ENCODE peak calls at places on chromosomes 6 and 20, in eight cellular contexts. V, E, Z, H, L, D, C and G are unnamed samples.
A peak's percentile ranks its signal among the peaks of the same experiment; 100 is the strongest.

GRCh38 chr6:42692151-42692911 is 30.1 kb downstream of the PRPH2 start:
- DNase-seq in V (no peak), H (peak; percentile 56), Z (no peak), D (peak; percentile 62), C (peak; percentile 84), L (no peak), E (no peak), G (no peak)

GRCh38 chr6:50264995-50265571 is 215.4 kb upstream of the DEFB112 start:
- DNase-seq in H (no peak), C (no peak), D (peak; percentile 57), Z (no peak), E (no peak), V (no peak), L (no peak), G (no peak)

GRCh38 chr20:58847483-58847882 is 3.2 kb downstream of the GNAS-AS1 start:
- DNase-seq in H (no peak), L (no peak), C (no peak), E (no peak), V (no peak), Z (no peak), D (no peak), G (no peak)

GRCh38 chr6:43973351-43973750 is 153.9 kb downstream of the MRPL14 start:
- DNase-seq in E (no peak), C (no peak), Z (no peak), V (no peak), D (no peak), H (no peak), L (peak; percentile 85), G (no peak)

GRCh38 chr20:35663813-35664543 is 722 bp downstream of the CPNE1 start:
- DNase-seq in Z (peak; percentile 30), L (peak; percentile 56), V (peak; percentile 78), E (peak; percentile 56), D (peak; percentile 89), C (peak; percentile 14), H (peak; percentile 41), G (peak; percentile 56)

GRCh38 chr20:25574411-25574810 is 10.9 kb downstream of the NINL start:
- DNase-seq in L (no peak), E (no peak), D (peak; percentile 73), Z (no peak), H (peak; percentile 68), C (peak; percentile 12), V (no peak), G (no peak)

GRCh38 chr20:3927486-3928291 is 38.5 kb downstream of the PANK2 start:
- DNase-seq in L (no peak), C (no peak), E (no peak), D (peak; percentile 64), V (no peak), H (peak; percentile 80), Z (no peak), G (no peak)

GRCh38 chr6:44735631-44735963 is 348.1 kb downstream of the CDC5L start:
- DNase-seq in E (no peak), V (no peak), D (no peak), C (peak; percentile 45), Z (no peak), H (peak; percentile 44), L (no peak), G (no peak)

GRCh38 chr20:44129996-44130718 is 56.8 kb downstream of the JPH2 start:
- DNase-seq in Z (peak; percentile 62), C (peak; percentile 53), H (no peak), V (no peak), L (no peak), E (no peak), D (no peak), G (no peak)

GRCh38 chr6:157060440-157060949 is 262.8 kb downstream of the TMEM242 start:
- DNase-seq in Z (no peak), L (no peak), C (peak; percentile 53), D (no peak), H (no peak), V (no peak), E (no peak), G (no peak)

GRCh38 chr6:35343092-35343834 is 905 bp downstream of the PPARD start:
- DNase-seq in V (peak; percentile 21), Z (peak; percentile 45), H (peak; percentile 80), E (no peak), C (peak; percentile 47), D (no peak), L (peak; percentile 35), G (no peak)

GRCh38 chr20:33693274-33693673 is 7.1 kb upstream of the E2F1 start:
- DNase-seq in H (no peak), L (no peak), C (no peak), Z (no peak), V (no peak), E (no peak), D (no peak), G (no peak)

GRCh38 chr6:27865952-27866369 is 46.2 kb downstream of the OR2B2 start:
- DNase-seq in Z (no peak), D (peak; percentile 85), C (no peak), H (peak; percentile 13), V (no peak), L (peak; percentile 20), E (no peak), G (peak; percentile 15)

GRCh38 chr6:47484616-47485015 is 7.0 kb downstream of the CD2AP start:
- DNase-seq in L (no peak), Z (no peak), C (peak; percentile 96), E (no peak), H (peak; percentile 61), D (no peak), V (no peak), G (no peak)

GRCh38 chr20:60261323-60261722 is 303.1 kb downstream of the CDH26 start:
- DNase-seq in C (no peak), Z (no peak), E (no peak), D (no peak), V (no peak), L (no peak), H (no peak), G (no peak)

GRCh38 chr6:15283986-15284361 is 38.1 kb downstream of the JARID2 start:
- DNase-seq in H (peak; percentile 38), Z (no peak), D (no peak), L (no peak), C (peak; percentile 62), V (no peak), E (no peak), G (no peak)

GRCh38 chr6:19664878-19665715 is 172.1 kb upstream of the ID4 start:
- DNase-seq in Z (no peak), D (no peak), E (no peak), L (no peak), H (no peak), C (peak; percentile 20), V (no peak), G (no peak)

GRCh38 chr6:107727096-107727757 is 96.9 kb downstream of the SCML4 start:
- DNase-seq in C (no peak), Z (no peak), D (no peak), V (no peak), L (no peak), E (no peak), H (no peak), G (no peak)

GRCh38 chr6:44762496-44762895 is 375.0 kb downstream of the CDC5L start:
- DNase-seq in E (no peak), H (no peak), L (no peak), D (no peak), C (peak; percentile 52), Z (no peak), V (no peak), G (no peak)

GRCh38 chr6:106560966-106561740 is 68.1 kb downstream of the RTN4IP1 start:
- DNase-seq in C (peak; percentile 51), E (no peak), Z (no peak), D (no peak), V (no peak), L (no peak), H (peak; percentile 59), G (no peak)

GRCh38 chr6:7176208-7176607 is 68.4 kb downstream of the RREB1 start:
- DNase-seq in V (no peak), D (peak; percentile 83), C (no peak), E (no peak), H (no peak), L (no peak), Z (no peak), G (no peak)
- H3K4me1 ChIP-seq in V (no peaks in the 10 kb centered on the region), D (peaks cover 12% of the 10 kb centered on the region), C (peaks cover 12% of the 10 kb centered on the region), E (no peaks in the 10 kb centered on the region), H (peaks cover 16% of the 10 kb centered on the region), L (peaks cover 5% of the 10 kb centered on the region), Z (no peaks in the 10 kb centered on the region), G (peaks cover 11% of the 10 kb centered on the region)

DNA sequence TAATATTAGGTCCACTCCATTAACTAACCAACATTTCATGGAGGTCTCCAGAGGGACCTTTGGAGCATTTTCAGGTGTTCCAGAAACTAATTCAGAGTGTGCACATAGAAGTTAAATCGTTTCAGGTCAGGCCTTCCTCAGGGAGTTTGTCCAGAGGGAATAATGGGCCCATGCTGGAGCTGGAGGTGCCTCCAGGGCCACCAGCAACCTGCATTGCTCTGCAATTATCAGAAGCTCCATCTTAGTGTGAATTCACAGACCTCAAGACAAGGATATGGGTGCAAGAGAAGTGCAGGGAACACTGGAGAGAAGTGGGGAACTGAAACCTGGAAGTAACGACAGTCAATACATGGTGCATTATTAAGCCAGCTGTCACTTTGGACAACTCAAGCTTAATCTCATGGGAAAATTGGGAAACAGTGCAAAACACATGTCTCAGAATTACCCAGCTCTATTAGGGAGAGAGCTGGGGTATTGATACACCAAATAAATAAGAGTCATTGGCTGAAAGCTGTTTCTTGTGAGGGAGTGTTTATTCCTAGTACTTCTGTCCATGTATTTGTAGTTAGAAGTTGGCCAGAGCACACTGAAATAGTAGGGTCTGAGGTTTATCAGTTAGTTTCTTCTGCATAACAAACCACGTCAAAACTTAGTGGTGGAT is 191.9 kb upstream of the RALGAPA2 start:
- DNase-seq in L (no peak), H (no peak), C (no peak), E (no peak), V (no peak), D (no peak), Z (no peak), G (no peak)
- H3K4me3 ChIP-seq in L (no peak overlapping the region), H (no peak overlapping the region), C (no peak overlapping the region), E (no peak overlapping the region), V (no peak overlapping the region), D (no peak overlapping the region), Z (no peak overlapping the region), G (no peak overlapping the region)

DNA sequence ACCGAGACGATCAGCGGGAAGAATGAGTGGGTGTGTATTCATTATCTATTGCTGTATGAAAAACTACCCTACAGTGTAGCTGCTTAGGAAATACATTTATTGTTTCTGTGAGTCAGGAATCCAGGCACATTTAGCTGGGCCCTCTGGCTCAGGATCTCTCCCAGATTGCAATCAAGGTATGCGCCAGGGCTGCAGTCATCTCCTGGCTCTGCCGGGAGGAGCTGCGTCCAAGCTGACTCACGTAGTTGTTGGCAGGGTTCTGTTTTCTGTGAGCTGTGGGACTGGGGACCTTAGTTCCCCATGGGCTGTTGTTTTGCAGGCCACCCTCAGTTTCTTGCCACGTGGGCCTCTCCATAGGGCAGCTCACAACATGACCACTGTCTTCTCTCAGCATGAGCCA is 68.2 kb upstream of the FUCA2 start:
- DNase-seq in D (peak; percentile 41), C (peak; percentile 93), Z (peak; percentile 36), L (no peak), V (no peak), E (no peak), H (peak; percentile 92), G (no peak)
- H3K27ac ChIP-seq in D (no peak overlapping the region), C (peak overlapping the region; percentile 71), Z (no peak overlapping the region), L (no peak overlapping the region), V (no peak overlapping the region), E (no peak overlapping the region), H (no peak overlapping the region), G (no peak overlapping the region)

DNA sequence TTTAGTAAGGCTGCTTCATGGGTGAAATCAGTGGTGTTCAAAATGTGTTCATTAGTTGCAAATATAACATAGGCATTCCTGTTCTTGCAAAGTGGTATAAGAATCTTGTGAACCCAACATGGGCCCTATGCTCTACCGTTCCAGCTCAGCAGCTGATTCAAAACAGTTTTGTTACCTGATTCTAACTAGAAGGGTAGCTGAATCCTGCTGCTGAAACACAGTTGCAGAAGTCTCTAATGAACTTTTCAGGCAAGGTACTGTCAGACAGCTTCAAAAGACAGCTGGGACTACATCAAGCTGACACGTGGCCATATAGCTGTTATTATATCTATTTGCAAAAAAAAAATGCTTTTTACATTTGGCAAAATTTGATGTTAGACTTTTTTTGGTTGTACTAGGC is 22.7 kb downstream of the THEMIS start:
- DNase-seq in V (no peak), D (no peak), E (no peak), Z (no peak), L (no peak), C (no peak), H (no peak), G (no peak)
- H3K4me1 ChIP-seq in V (no peaks in the 10 kb centered on the region), D (no peaks in the 10 kb centered on the region), E (peaks cover 16% of the 10 kb centered on the region), Z (no peaks in the 10 kb centered on the region), L (no peaks in the 10 kb centered on the region), C (no peaks in the 10 kb centered on the region), H (no peaks in the 10 kb centered on the region), G (peaks cover 59% of the 10 kb centered on the region)